ENCODE peak calls at places on chromosomes 2 and 18, in five cellular contexts. V is cardiac muscle cell, A is heart right ventricle, N is neuronal stem cell, R is mammary epithelial cell. Q is an unnamed sample.

GRCh38 chr2:159128191-159128590 is 158.3 kb downstream of the WDSUB1 start:
- DNase-seq in V (peak; percentile 71), A (peak; percentile 63), N (no peak), R (no peak), Q (no peak)

GRCh38 chr2:210558708-210559107 is 2.3 kb downstream of the CPS1 start:
- DNase-seq in V (peak; percentile 46), A (no peak), N (no peak), R (peak; percentile 21), Q (peak; percentile 64)

GRCh38 chr2:30147715-30148611 is 1.2 kb downstream of the YPEL5 start:
- DNase-seq in V (peak; percentile 91), A (peak; percentile 81), N (peak; percentile 81), R (peak; percentile 55), Q (peak; percentile 90)

GRCh38 chr2:160784034-160784433 is 290.4 kb upstream of the RBMS1 start:
- DNase-seq in V (no peak), A (no peak), N (no peak), R (no peak), Q (no peak)

GRCh38 chr2:222518570-222519381 is 94.4 kb downstream of the SGPP2 start:
- DNase-seq in V (peak; percentile 7), A (no peak), N (no peak), R (peak; percentile 94), Q (peak; percentile 83)

GRCh38 chr2:102301867-102302362 is 9.4 kb upstream of the IL1RL1 start:
- DNase-seq in V (peak; percentile 53), A (peak; percentile 18), N (peak; percentile 17), R (peak; percentile 29), Q (no peak)

GRCh38 chr2:49598231-49598630 is 443.9 kb upstream of the FSHR start:
- DNase-seq in V (no peak), A (no peak), N (no peak), R (no peak), Q (no peak)

GRCh38 chr2:132615329-132616085 is 54.5 kb downstream of the LYPD1 start:
- DNase-seq in V (no peak), A (no peak), N (no peak), R (no peak), Q (no peak)

GRCh38 chr2:203201426-203201825 is 37.4 kb upstream of the CYP20A1 start:
- DNase-seq in V (no peak), A (no peak), N (no peak), R (no peak), Q (no peak)

GRCh38 chr2:205925373-205926337 is 160.3 kb downstream of the INO80D start:
- DNase-seq in V (peak; percentile 81), A (peak; percentile 75), N (peak; percentile 77), R (peak; percentile 48), Q (peak; percentile 89)

GRCh38 chr18:37419272-37419671 is 146.3 kb downstream of the CELF4 start:
- DNase-seq in V (no peak), A (no peak), N (no peak), R (peak; percentile 14), Q (no peak)

GRCh38 chr18:74342416-74343043 is 26.9 kb downstream of the C18orf63 start:
- DNase-seq in V (peak; percentile 70), A (peak; percentile 32), N (peak; percentile 38), R (peak; percentile 26), Q (peak; percentile 87)

GRCh38 chr18:22847392-22847791 is 85.7 kb upstream of the RBBP8 start:
- DNase-seq in V (no peak), A (no peak), N (no peak), R (no peak), Q (peak; percentile 82)

GRCh38 chr2:66587216-66587615 is 152.3 kb downstream of the MEIS1 start:
- DNase-seq in V (peak; percentile 56), A (no peak), N (no peak), R (peak; percentile 15), Q (peak; percentile 6)

GRCh38 chr2:59947220-59947619 is 606.2 kb downstream of the BCL11A start:
- DNase-seq in V (peak; percentile 30), A (no peak), N (no peak), R (no peak), Q (no peak)

GRCh38 chr2:100752628-100753333 is 67.2 kb upstream of the NPAS2 start:
- DNase-seq in V (no peak), A (no peak), N (no peak), R (peak; percentile 92), Q (peak; percentile 94)

DNA sequence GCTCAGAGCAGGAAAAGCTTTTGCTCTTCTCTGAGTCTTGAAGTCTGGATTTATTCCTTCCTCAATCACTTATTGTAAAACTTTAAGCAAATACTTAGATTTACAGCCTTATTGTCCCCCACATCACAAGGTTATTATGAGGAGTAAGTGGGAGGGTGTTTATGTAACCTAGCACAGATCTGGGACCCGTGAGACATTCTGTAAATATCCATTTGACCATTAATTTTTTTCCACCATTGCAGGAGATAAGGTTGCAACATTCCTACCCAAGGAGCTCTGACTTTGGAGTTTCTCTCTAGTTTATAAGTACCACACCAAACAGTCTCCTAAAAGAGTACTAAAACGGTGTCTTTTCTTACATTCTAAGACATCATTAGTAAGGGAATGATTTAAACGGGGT is 52.1 kb upstream of the CTIF start:
- DNase-seq in V (no peak), A (no peak), N (no peak), R (no peak), Q (peak; percentile 58)
- H3K4me1 ChIP-seq in V (peaks cover 7% of the 10 kb centered on the region), A (peaks cover 5% of the 10 kb centered on the region), N (no peaks in the 10 kb centered on the region), R (peaks cover 16% of the 10 kb centered on the region), Q (peaks cover 26% of the 10 kb centered on the region)

DNA sequence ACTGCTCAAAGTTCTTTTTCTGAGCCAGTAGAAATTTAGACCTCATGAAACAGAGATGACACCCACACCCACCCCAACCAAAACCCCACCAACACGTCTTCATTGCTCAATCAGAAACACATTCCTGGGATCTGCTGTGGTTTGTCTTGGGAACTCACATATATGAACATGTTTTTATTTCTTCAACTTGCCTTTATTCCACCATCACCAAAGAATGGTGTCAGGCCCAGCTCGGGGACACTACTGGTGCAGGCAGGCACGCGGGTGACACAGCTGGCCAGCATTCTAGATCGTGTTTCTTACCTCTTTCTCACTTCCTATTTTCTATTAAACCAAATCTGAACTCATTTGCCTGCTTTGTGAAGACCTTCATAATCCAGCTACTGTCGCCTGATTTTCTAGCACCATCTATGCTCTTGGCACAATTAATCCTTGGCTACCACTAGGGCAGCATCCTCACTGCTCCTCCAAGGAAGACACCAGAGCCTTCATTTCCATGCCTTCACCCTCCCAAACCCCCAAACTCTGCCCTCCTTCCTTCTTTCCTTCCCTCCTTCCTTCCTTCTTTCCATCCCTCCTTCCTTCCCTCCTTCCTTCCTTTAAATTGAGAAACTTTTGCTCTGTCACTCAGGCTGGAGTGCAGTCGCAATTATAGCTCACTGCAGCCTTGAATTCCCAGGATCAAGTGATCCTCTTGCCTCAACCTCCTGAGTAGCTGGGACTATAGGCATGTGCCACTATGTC is 157.1 kb downstream of the BCL2 start:
- DNase-seq in V (no peak), A (no peak), N (no peak), R (peak; percentile 11), Q (peak; percentile 29)
- H3K4me1 ChIP-seq in V (peaks cover 20% of the 10 kb centered on the region), A (peaks cover 16% of the 10 kb centered on the region), N (no peaks in the 10 kb centered on the region), R (peaks cover 14% of the 10 kb centered on the region), Q (peaks cover 26% of the 10 kb centered on the region)

GRCh38 chr2:218456849-218457248 is 37.9 kb downstream of the VIL1 start:
- DNase-seq in V (no peak), A (no peak), N (no peak), R (no peak), Q (no peak)

GRCh38 chr2:218447072-218447471 is 28.1 kb downstream of the VIL1 start:
- DNase-seq in V (no peak), A (no peak), N (no peak), R (no peak), Q (no peak)

GRCh38 chr2:218448934-218449333 is 30.0 kb downstream of the VIL1 start:
- DNase-seq in V (no peak), A (no peak), N (no peak), R (peak; percentile 45), Q (peak; percentile 34)

GRCh38 chr2:218446547-218446946 is 27.6 kb downstream of the VIL1 start:
- DNase-seq in V (no peak), A (no peak), N (no peak), R (no peak), Q (no peak)

DNA sequence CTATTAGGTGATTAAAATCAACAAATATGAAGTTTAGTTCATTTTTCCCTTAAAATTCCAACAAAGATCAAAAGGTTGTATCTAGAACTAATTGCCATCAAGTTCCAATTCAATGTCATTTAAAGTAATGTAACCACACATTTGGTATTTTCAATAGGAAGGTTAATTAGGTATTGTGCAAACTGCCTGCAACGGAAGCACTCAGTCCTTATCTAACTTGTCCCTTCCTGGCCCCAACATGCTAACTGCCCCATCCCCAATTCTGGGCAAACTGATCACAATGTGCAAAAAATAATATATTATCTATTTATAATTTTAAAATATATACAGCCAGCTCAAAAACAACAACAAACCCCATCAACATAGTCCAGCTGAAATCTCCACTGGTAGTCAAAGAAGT is 33.2 kb downstream of the VIL1 start:
- DNase-seq in V (no peak), A (no peak), N (no peak), R (no peak), Q (no peak)
- H3K4me1 ChIP-seq in V (no peaks in the 10 kb centered on the region), A (no peaks in the 10 kb centered on the region), N (no peaks in the 10 kb centered on the region), R (peaks cover 16% of the 10 kb centered on the region), Q (no peaks in the 10 kb centered on the region)

GRCh38 chr2:68463287-68463877 is 3.7 kb downstream of the FBXO48 start:
- DNase-seq in V (peak; percentile 76), A (no peak), N (peak; percentile 53), R (peak; percentile 48), Q (peak; percentile 86)
- H3K4me1 ChIP-seq in V (peaks cover 5% of the 10 kb centered on the region), A (peaks cover 10% of the 10 kb centered on the region), N (peaks cover 3% of the 10 kb centered on the region), R (peaks cover 15% of the 10 kb centered on the region), Q (peaks cover 16% of the 10 kb centered on the region)

GRCh38 chr2:44342854-44343253 is 18.4 kb downstream of the PREPL start:
- DNase-seq in V (no peak), A (no peak), N (no peak), R (no peak), Q (no peak)
- H3K4me1 ChIP-seq in V (no peaks in the 10 kb centered on the region), A (no peaks in the 10 kb centered on the region), N (no peaks in the 10 kb centered on the region), R (no peaks in the 10 kb centered on the region), Q (peaks cover 9% of the 10 kb centered on the region)

DNA sequence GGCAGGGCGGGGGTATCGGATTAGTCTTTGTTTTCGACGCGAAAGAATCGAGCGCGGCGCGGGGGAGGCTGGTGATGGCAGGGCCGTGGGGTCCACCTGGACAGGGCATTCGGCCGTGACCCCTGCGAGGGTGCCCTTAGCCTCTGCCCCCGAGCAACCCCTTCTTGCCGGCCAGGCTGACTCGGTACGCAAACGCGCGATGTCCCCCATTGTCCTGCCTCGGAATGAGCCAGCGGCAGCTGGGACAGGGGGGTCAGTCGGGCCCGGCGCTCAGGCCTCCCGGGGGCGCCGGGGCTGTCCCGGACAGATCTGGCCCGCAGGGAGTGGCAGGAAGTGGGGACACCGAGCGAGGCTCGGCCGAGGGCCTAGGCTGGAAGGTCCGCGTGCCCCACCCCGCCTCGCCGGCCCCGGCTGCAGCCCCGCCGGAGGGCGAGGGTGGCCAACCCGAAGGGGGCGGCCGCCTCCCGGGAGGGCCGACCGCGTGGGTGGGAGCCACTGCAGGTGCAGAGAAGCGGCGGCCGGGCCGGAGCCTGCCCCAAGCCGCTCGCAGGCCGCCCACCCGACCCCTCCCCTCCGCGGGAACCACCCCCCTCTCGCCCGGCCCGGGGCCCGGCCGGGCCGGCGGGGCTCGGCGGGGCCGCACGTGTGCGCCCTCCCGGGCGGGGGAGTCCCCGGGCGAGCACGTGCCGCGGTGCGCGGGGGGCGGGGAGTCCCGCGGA is at the start of gene TET3:
- DNase-seq in V (peak; percentile 76), A (no peak), N (no peak), R (no peak), Q (peak; percentile 63)
- H3K4me1 ChIP-seq in V (peaks cover 59% of the 10 kb centered on the region), A (peaks cover 59% of the 10 kb centered on the region), N (peaks cover 33% of the 10 kb centered on the region), R (peaks cover 73% of the 10 kb centered on the region), Q (peaks cover 36% of the 10 kb centered on the region)

GRCh38 chr2:120262150-120262549 is 9.5 kb downstream of the RALB start:
- DNase-seq in V (no peak), A (no peak), N (no peak), R (no peak), Q (no peak)
- H3K4me1 ChIP-seq in V (no peaks in the 10 kb centered on the region), A (peaks cover 16% of the 10 kb centered on the region), N (peaks cover 8% of the 10 kb centered on the region), R (peaks cover 21% of the 10 kb centered on the region), Q (peaks cover 9% of the 10 kb centered on the region)